ENCODE peak calls at places on chromosomes 12 and 14, in eight cellular contexts. X is PC-3, F is neural progenitor cell, G is MM.1S, V is HCT116, T is SK-N-SH, D is hepatocyte, H is GM23248. C is an unnamed sample. For H3K9me3, the result is how much of the 10 kb centered on the place peaks cover.

GRCh38 chr12:101795013-101795412 is 35.7 kb downstream of the GNPTAB start:
- DNase-seq in T (no peak), D (no peak), X (no peak), V (no peak), F (no peak), H (no peak), G (no peak), C (no peak)

GRCh38 chr12:76763746-76764675 is at the start of gene ZDHHC17:
- DNase-seq in V (peak), H (peak), X (peak), D (peak), T (peak), G (peak), F (peak), C (peak)

GRCh38 chr12:82124711-82125110 is 233.5 kb downstream of the CCDC59 start:
- DNase-seq in V (no peak), D (peak), G (no peak), X (peak), T (no peak), F (no peak), H (peak), C (no peak)

GRCh38 chr12:32611986-32612385 is 67.1 kb upstream of the DNM1L start:
- DNase-seq in G (no peak), H (no peak), V (no peak), D (no peak), T (no peak), F (no peak), X (no peak), C (no peak)

GRCh38 chr12:98741229-98741614 is 96.1 kb downstream of the APAF1 start:
- DNase-seq in H (peak), T (no peak), X (peak), D (no peak), F (no peak), V (no peak), G (no peak), C (no peak)

GRCh38 chr12:91566328-91567099 is 383.9 kb upstream of the DCN start:
- DNase-seq in T (no peak), G (no peak), X (no peak), F (no peak), H (no peak), V (no peak), D (no peak), C (no peak)

GRCh38 chr14:91284791-91285548 is 40.5 kb upstream of the GPR68 start:
- DNase-seq in G (no peak), D (no peak), V (no peak), F (no peak), H (peak), X (no peak), T (peak), C (peak)

GRCh38 chr12:28872654-28873268 is 276.3 kb upstream of the FAR2 start:
- DNase-seq in D (peak), X (peak), F (peak), G (peak), T (peak), H (peak), V (peak), C (peak)

GRCh38 chr12:82880442-82880901 is 193.8 kb downstream of the TMTC2 start:
- DNase-seq in X (no peak), V (no peak), H (no peak), T (peak), G (no peak), F (peak), D (no peak), C (no peak)

GRCh38 chr12:12999276-12999958 is 648 bp downstream of the HEBP1 start:
- DNase-seq in G (no peak), D (peak), F (peak), X (peak), T (no peak), V (no peak), H (peak), C (no peak)

GRCh38 chr12:47238665-47239064 is 158.9 kb upstream of the AMIGO2 start:
- DNase-seq in D (no peak), G (no peak), F (no peak), T (no peak), X (no peak), H (peak), V (no peak), C (no peak)

GRCh38 chr14:60165547-60165876 is 314 bp upstream of the DHRS7 start:
- DNase-seq in H (no peak), F (no peak), V (no peak), X (no peak), T (no peak), G (no peak), D (no peak), C (peak)

GRCh38 chr12:78229491-78230209 is 399.0 kb downstream of the NAV3 start:
- DNase-seq in F (peak), T (peak), D (peak), V (peak), H (peak), G (peak), X (peak), C (peak)

GRCh38 chr12:42039146-42039545 is 105.5 kb downstream of the GXYLT1 start:
- DNase-seq in V (peak), T (no peak), H (peak), G (no peak), X (peak), D (no peak), F (no peak), C (no peak)

GRCh38 chr12:28767836-28768348 is 381.2 kb upstream of the FAR2 start:
- DNase-seq in D (no peak), X (no peak), H (peak), F (no peak), T (no peak), V (no peak), G (no peak), C (no peak)

GRCh38 chr14:23085458-23085857 is 9.5 kb downstream of the ACIN1 start:
- DNase-seq in X (no peak), H (peak), F (no peak), V (no peak), G (no peak), D (no peak), T (no peak), C (no peak)

GRCh38 chr14:91378945-91379932 is 38.4 kb downstream of the CCDC88C start:
- DNase-seq in D (no peak), F (no peak), T (no peak), G (no peak), X (peak), V (no peak), H (no peak), C (no peak)

GRCh38 chr14:98234208-98234607 is 1037.8 kb downstream of the BCL11B start:
- DNase-seq in X (peak), D (no peak), V (no peak), H (peak), F (no peak), G (no peak), T (no peak), C (no peak)

DNA sequence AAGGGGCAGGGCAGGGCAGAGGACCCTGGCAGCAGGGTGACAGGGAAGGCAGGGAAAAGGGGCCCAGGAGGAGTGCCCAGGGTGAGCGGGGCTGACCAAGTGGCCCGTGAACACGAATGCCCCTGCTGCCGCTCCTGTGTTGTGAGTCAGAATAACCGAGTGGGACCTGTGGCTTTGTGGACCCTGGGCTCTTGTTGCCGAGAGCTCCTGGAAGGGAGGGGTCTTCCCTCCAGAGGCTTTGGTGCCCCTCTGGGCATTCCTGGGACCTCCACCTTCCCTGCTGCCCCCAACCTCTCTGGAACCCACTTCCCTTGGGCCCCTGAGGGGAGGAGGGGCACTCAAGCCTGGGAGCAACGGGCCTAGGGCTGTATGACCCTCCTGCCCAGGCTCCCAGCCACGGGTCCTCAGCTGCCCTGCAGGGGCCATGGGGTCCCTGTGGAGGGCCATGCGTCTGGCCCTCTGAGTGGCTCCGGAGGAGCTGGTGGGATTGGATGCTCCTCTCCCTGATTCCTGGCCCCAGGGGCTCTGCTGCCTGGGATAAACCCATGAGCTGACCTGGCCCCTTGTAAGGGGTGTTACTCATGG is 319.4 kb downstream of the TMEM121 start:
- DNase-seq in V (no peak), G (no peak), X (no peak), T (no peak), D (no peak), H (no peak), F (no peak), C (peak)
- H3K9me3 ChIP-seq in V (under half), G (under half), X (under half), T (under half), D (under half), H (under half), F (under half), C (under half)

GRCh38 chr12:96438330-96438729 is 38.1 kb upstream of the CDK17 start:
- DNase-seq in D (no peak), X (no peak), H (no peak), V (no peak), G (no peak), T (no peak), F (no peak), C (no peak)
- TF ChIP-seq EZH2phosphoT487 in D (no peak), X (no peak), H (no peak), V (no peak), G (no peak), T (no peak), F (no peak), C (no peak)

DNA sequence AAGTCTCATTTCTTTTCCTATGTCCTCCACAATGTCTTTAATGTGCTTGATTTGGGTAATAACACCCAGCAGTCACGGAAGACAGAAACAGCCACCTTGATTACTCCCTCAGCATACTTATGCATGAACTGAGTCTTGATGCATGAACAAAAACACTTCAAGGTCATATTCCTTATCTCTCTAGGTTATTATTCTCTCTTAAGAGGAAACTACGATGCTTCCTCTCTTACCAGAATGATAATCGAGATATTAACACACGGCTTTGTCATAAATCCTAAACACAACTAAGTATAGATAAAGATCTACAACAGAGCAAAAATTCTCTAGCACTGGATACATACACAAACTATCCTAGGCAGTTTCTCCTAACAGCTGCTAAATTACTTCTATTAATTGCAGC is 583.5 kb upstream of the ATP2B1 start:
- DNase-seq in D (no peak), X (no peak), F (no peak), H (no peak), G (no peak), V (no peak), T (no peak), C (no peak)
- H2AFZ ChIP-seq in D (no peak), X (peak), F (no peak), H (no peak), G (no peak), V (no peak), T (peak), C (no peak)

GRCh38 chr12:38142974-38143373 is 173.6 kb upstream of the ALG10B start:
- DNase-seq in G (no peak), F (no peak), H (no peak), V (no peak), D (no peak), X (peak), T (no peak), C (no peak)
- H3K9me3 ChIP-seq in G (under half), F (under half), H (under half), V (under half), D (under half), X (under half), T (under half), C (under half)

GRCh38 chr14:92400579-92401444 is 77.8 kb downstream of the SLC24A4 start:
- DNase-seq in X (no peak), D (no peak), G (no peak), V (no peak), F (no peak), H (no peak), T (no peak), C (peak)

GRCh38 chr14:92404938-92405337 is 82.0 kb downstream of the SLC24A4 start:
- DNase-seq in V (no peak), T (no peak), D (no peak), X (no peak), G (no peak), F (no peak), H (no peak), C (no peak)

GRCh38 chr14:92397839-92398564 is 75.0 kb downstream of the SLC24A4 start:
- DNase-seq in G (no peak), F (no peak), H (peak), V (no peak), X (no peak), T (no peak), D (no peak), C (no peak)

GRCh38 chr14:92403981-92404380 is 81.0 kb downstream of the SLC24A4 start:
- DNase-seq in H (peak), D (no peak), F (no peak), T (no peak), X (no peak), G (no peak), V (no peak), C (no peak)

GRCh38 chr14:92401561-92401960 is 78.6 kb downstream of the SLC24A4 start:
- DNase-seq in F (no peak), G (no peak), X (no peak), D (no peak), V (no peak), H (no peak), T (no peak), C (no peak)
- TF ChIP-seq EZH2phosphoT487 in F (no peak), G (no peak), X (no peak), D (no peak), V (no peak), H (no peak), T (no peak), C (no peak)

DNA sequence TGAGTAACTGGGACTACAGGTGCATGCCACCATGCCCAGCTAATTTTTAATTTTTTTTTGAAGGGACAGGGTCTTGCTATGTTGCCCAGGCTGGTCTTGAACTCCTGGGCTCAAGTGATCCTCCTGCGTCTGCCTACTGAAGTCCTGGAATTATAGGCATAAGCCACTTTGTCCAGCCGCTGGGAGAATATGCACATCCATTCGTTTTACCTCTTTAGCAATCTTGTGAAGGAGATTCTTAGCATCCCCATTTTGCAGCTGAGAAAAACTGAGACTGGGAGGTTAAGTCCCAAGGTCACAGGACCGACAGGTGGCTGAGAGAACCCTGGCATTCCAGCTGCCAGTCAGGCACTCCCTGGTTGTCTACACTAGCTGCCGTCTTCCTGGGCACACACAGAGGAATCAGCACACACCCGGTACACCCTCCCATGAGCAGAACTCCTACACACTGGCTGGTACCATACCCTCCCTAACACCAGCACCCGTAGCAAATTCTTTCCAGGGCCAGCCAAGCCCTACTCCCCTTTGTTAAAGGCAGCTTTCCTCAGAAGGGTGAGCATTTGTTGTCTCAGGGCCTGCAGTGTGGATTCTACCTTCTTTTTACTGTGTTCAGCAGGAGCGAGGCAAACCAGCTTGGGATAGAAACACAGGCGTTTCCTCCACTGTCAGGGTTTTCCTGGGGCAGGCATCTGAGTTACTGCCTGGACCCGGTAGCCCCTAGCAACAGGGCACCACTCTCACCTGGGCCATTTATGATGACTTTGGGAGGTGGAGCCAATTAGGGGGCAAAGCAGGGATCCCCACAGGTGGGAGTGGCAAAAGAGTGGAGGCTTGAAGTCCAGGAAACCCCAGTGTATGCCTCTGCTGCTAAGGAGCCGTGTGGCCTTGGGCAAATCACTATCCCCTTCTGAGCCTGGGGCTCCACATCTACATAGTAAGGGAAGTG is 70.2 kb downstream of the IRF2BPL start:
- DNase-seq in F (no peak), V (no peak), D (no peak), G (no peak), T (no peak), X (no peak), H (no peak), C (no peak)
- H2AFZ ChIP-seq in F (no peak), V (no peak), D (no peak), G (no peak), T (no peak), X (no peak), H (no peak), C (no peak)

GRCh38 chr14:99769799-99770198 is 23.4 kb upstream of the EML1 start:
- DNase-seq in H (no peak), G (no peak), V (no peak), D (no peak), F (no peak), X (no peak), T (no peak), C (no peak)
- H3K9me3 ChIP-seq in H (under half), G (under half), V (under half), D (under half), F (under half), X (under half), T (under half), C (under half)

DNA sequence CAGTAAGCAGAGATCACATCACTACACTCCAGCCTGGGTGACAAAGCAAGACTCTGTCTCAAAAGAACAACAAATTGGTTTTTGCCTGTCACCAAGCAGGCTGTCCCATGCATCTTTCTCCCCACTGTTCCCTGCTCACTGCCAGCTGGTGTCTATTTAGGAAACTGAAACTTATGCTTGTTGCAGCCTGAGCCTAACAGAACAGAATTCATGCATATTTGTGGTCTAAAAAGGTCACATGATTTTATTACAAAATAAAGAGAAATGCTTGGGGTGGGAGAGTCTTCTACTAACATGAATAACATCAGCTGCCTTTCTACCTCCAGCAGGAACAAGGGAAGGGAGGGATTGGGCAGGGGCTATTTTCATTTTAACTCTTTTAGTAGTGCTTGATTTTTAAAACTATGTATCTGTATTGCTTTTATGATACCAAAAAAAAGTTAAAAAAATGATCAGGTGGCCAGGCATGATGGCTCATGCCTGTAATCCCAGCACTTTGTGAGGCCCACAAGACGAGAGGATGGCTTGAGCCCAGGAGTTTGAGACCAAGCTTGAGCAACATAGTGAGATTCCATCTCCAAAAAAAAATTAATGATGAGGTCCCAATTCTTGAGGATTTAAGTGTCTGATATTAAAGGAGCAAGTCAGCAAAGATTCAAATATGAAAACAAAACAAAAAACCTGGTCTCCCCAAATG is 923 bp downstream of the STAT2 start:
- DNase-seq in F (no peak), V (no peak), H (peak), T (no peak), D (no peak), G (peak), X (peak), C (peak)
- TF ChIP-seq EZH2phosphoT487 in F (no peak), V (no peak), H (no peak), T (no peak), D (no peak), G (no peak), X (no peak), C (no peak)

DNA sequence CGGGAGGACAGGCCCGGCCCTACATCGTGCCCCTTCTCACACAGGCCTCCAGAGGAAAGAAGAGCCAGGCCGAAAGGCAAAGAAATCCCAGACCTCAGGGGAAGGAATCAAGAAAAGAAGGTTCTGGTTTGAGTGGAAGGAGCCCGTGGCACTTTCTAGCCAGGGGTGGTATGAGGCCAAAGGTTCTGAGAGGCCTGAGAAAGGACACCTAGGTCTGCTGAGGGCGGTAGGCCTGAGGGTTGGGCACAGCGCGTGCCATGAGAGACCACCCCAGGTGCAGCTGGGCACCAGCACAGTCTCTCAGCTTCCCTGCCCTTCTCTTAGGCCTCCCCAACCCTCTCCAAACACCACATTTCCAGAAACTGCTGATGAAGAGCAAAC is 185.0 kb downstream of the ZFP36L1 start:
- DNase-seq in X (no peak), G (no peak), T (no peak), H (no peak), D (no peak), F (no peak), V (no peak), C (no peak)
- H2AFZ ChIP-seq in X (peak), G (no peak), T (no peak), H (peak), D (peak), F (no peak), V (no peak), C (no peak)

C was measured in OCI-LY7.